ENCODE peak calls at places on chromosomes 16 and 17, in nine cellular contexts. Z, T, D, H, X, I, R, B and M are unnamed samples.

GRCh38 chr16:49838639-49839461 is 17.1 kb downstream of the ZNF423 start:
- ATAC-seq in Z (peak), T (no peak), D (no peak), H (no peak), X (peak), I (no peak), R (no peak), B (no peak), M (peak)

GRCh38 chr17:42676424-42677011 is at the start of gene PLEKHH3:
- ATAC-seq in Z (no peak), T (peak), D (no peak), H (no peak), X (no peak), I (no peak), R (no peak), B (no peak), M (no peak)

GRCh38 chr17:9911089-9911488 is 6.0 kb upstream of the RCVRN start:
- ATAC-seq in Z (no peak), T (no peak), D (no peak), H (no peak), X (no peak), I (no peak), R (no peak), B (no peak), M (no peak)

GRCh38 chr17:10156579-10157488 is 41.6 kb downstream of the GAS7 start:
- ATAC-seq in Z (peak), T (no peak), D (peak), H (peak), X (no peak), I (peak), R (no peak), B (peak), M (peak)

GRCh38 chr17:74833501-74834361 is 26.0 kb downstream of the GRIN2C start:
- ATAC-seq in Z (peak), T (no peak), D (no peak), H (no peak), X (peak), I (no peak), R (no peak), B (no peak), M (peak)

GRCh38 chr17:45052052-45052772 is 780 bp upstream of the DCAKD start:
- ATAC-seq in Z (peak), T (peak), D (peak), H (no peak), X (peak), I (peak), R (peak), B (peak), M (peak)

GRCh38 chr17:81306898-81307510 is 11.9 kb upstream of the SLC38A10 start:
- ATAC-seq in Z (no peak), T (no peak), D (no peak), H (no peak), X (no peak), I (peak), R (no peak), B (no peak), M (no peak)

GRCh38 chr16:21618261-21618660 is 18.9 kb downstream of the METTL9 start:
- ATAC-seq in Z (no peak), T (no peak), D (no peak), H (no peak), X (no peak), I (no peak), R (no peak), B (no peak), M (no peak)

GRCh38 chr17:57084802-57085447 is at the start of gene AKAP1:
- ATAC-seq in Z (peak), T (peak), D (peak), H (peak), X (peak), I (peak), R (peak), B (peak), M (peak)